ENCODE peak calls at places on chromosomes 16 and 17, in six cellular contexts. Q, L, C, D, M and A are unnamed samples.

GRCh38 chr16:60788631-60789030 is 1247.6 kb downstream of the CDH8 start:
- DNase-seq in D (no peak), Q (no peak), L (no peak), M (no peak), C (no peak), A (no peak)

GRCh38 chr16:68910051-68910450 is 66.7 kb downstream of the TANGO6 start:
- DNase-seq in Q (no peak), C (no peak), D (no peak), L (no peak), M (no peak), A (no peak)

GRCh38 chr17:8557176-8557806 is 73.2 kb downstream of the MYH10 start:
- DNase-seq in D (no peak), M (no peak), Q (no peak), C (no peak), L (no peak), A (no peak)

GRCh38 chr17:72588961-72589360 is 468.1 kb downstream of the SOX9 start:
- DNase-seq in M (peak), Q (no peak), C (no peak), D (no peak), L (no peak), A (no peak)

GRCh38 chr17:29847527-29847931 is 82.5 kb downstream of the SSH2 start:
- DNase-seq in Q (no peak), C (no peak), L (peak), M (no peak), D (no peak), A (no peak)

GRCh38 chr16:55437627-55438026 is 41.4 kb upstream of the MMP2 start:
- DNase-seq in C (no peak), Q (no peak), L (no peak), D (no peak), M (no peak), A (no peak)

GRCh38 chr17:53462393-53462811 is 360.3 kb upstream of the KIF2B start:
- DNase-seq in Q (no peak), M (no peak), C (no peak), D (no peak), L (no peak), A (no peak)

GRCh38 chr17:46024590-46024989 is 25.5 kb downstream of the STH start:
- DNase-seq in C (no peak), M (no peak), Q (no peak), D (no peak), L (no peak), A (no peak)

DNA sequence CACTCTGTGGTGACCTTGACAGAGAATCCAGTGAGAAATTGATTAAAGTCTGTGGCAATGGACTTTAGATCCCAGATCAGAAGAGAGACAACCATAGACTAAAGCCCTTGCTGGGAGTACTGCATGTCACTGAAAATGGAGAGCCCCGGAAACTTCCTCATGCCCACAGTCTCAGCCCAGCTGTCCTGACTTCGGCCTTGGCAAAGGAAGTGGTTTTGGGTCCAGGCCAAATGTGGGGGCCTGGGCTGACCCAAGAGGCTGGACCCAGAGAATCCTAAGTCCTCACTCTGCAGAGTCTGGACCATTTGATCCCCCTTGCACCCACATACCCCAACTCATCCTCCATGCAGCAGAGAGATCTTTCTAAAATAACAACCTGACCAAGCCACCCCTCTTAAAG is 4.7 kb upstream of the BEAN1 start:
- DNase-seq in L (no peak), M (no peak), D (no peak), Q (no peak), C (no peak), A (no peak)
- TF ChIP-seq POLR2A in L (no peak), M (no peak), D (no peak), Q (no peak), C (no peak), A (no peak)

GRCh38 chr17:52158450-52159042 is at the start of gene CA10:
- DNase-seq in L (no peak), C (no peak), M (no peak), Q (peak), D (no peak), A (no peak)
- TF ChIP-seq TAF1 in L (no peak), C (no peak), M (no peak), Q (no peak), D (no peak), A (no peak)

GRCh38 chr17:73644145-73645049 is at the start of gene SDK2:
- DNase-seq in L (no peak), D (no peak), M (no peak), Q (peak), C (peak), A (no peak)
- TF ChIP-seq POLR2A in L (no peak), D (no peak), M (no peak), Q (no peak), C (no peak), A (no peak)

DNA sequence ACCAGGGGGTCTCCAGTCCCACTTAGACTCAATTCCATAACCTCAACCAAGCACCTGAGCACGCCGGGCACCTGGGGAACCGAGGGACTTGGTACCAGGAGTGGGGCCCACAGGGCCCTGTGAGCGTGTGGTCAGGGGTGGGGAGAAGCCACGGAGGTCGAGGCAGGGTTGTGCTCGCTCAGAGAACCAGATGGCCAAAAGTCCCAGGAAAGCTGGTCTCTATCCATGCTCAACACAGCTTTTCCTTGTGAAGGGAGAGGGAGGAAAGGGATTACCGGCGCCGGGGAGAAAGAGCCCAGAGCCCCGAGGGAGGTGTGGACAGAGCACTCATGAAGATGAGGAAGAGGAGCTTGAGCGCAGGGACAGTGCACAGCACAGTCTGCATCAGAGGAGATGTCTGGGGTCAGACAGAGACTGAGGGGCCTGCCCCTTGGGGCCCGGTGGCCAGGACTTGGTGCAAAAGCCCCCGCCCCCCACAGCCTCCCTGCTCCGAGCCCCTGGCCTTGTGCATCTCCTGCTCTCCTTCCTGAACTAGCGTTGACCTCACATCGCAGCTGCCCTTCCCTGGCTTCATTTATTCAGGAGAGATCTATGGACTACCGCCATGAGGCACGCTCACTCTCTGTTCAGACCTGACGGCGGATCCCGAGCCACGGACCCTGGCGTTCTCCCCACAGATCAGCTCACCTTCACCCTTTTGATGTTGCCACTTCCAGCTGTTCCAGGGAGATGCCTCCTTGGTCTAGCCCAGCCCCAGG is 355.4 kb upstream of the TNRC6C start:
- DNase-seq in D (no peak), Q (peak), L (no peak), C (no peak), M (no peak), A (no peak)
- TF ChIP-seq TAF1 in D (no peak), Q (no peak), L (no peak), C (no peak), M (no peak), A (no peak)